ENCODE peak calls at places on chromosome 9, in seven cellular contexts. W, S, J, I, H, P and E are unnamed samples.

GRCh38 chr9:130938652-130939404 is at the start of gene FIBCD1:
- DNase-seq in W (no peak), S (no peak), J (no peak), I (no peak), H (peak; percentile 32), P (no peak), E (peak; percentile 71)

GRCh38 chr9:132008184-132008781 is 71.4 kb downstream of the MED27 start:
- DNase-seq in W (no peak), S (no peak), J (no peak), I (no peak), H (no peak), P (no peak), E (no peak)

GRCh38 chr9:94993141-94993820 is 266.8 kb downstream of the AOPEP start:
- DNase-seq in W (no peak), S (no peak), J (no peak), I (no peak), H (no peak), P (no peak), E (no peak)

GRCh38 chr9:135067091-135067710 is 20.3 kb upstream of the OLFM1 start:
- DNase-seq in W (no peak), S (no peak), J (no peak), I (peak; percentile 0), H (no peak), P (no peak), E (no peak)

GRCh38 chr9:27541740-27542139 is 12.1 kb upstream of the MOB3B start:
- DNase-seq in W (no peak), S (no peak), J (no peak), I (no peak), H (no peak), P (no peak), E (no peak)

GRCh38 chr9:132712753-132713152 is 42.5 kb downstream of the GTF3C4 start:
- DNase-seq in W (no peak), S (no peak), J (no peak), I (no peak), H (no peak), P (no peak), E (no peak)

GRCh38 chr9:90847971-90848370 is 46.4 kb downstream of the SYK start:
- DNase-seq in W (no peak), S (no peak), J (no peak), I (no peak), H (no peak), P (no peak), E (no peak)

GRCh38 chr9:137955224-137955570 is 77.6 kb downstream of the CACNA1B start:
- DNase-seq in W (no peak), S (no peak), J (no peak), I (no peak), H (no peak), P (no peak), E (no peak)

GRCh38 chr9:103089357-103089756 is 94.2 kb downstream of the CYLC2 start:
- DNase-seq in W (no peak), S (no peak), J (no peak), I (no peak), H (no peak), P (no peak), E (no peak)

GRCh38 chr9:95363051-95363841 is 45.7 kb upstream of the FANCC start:
- DNase-seq in W (no peak), S (peak; percentile 4), J (peak; percentile 30), I (no peak), H (no peak), P (no peak), E (no peak)

GRCh38 chr9:68802525-68803015 is 97.5 kb downstream of the PIP5K1B start:
- DNase-seq in W (no peak), S (no peak), J (no peak), I (no peak), H (no peak), P (no peak), E (no peak)

GRCh38 chr9:73050887-73051550 is 98.2 kb upstream of the ALDH1A1 start:
- DNase-seq in W (no peak), S (no peak), J (no peak), I (no peak), H (no peak), P (no peak), E (no peak)

GRCh38 chr9:74804018-74804385 is 83.7 kb downstream of the TRPM6 start:
- DNase-seq in W (no peak), S (no peak), J (no peak), I (no peak), H (no peak), P (no peak), E (no peak)

GRCh38 chr9:129164246-129164930 is 13.7 kb downstream of the IER5L start:
- DNase-seq in W (no peak), S (peak; percentile 71), J (no peak), I (no peak), H (no peak), P (peak; percentile 52), E (peak; percentile 69)

GRCh38 chr9:115200711-115201505 is 83.0 kb upstream of the TNC start:
- DNase-seq in W (no peak), S (no peak), J (no peak), I (no peak), H (no peak), P (no peak), E (no peak)

GRCh38 chr9:92492781-92493401 is 10.6 kb upstream of the ASPN start:
- DNase-seq in W (no peak), S (no peak), J (no peak), I (no peak), H (no peak), P (no peak), E (no peak)

GRCh38 chr9:124257070-124257864 is 482 bp upstream of the NEK6 start:
- DNase-seq in W (no peak), S (no peak), J (no peak), I (no peak), H (no peak), P (no peak), E (no peak)

GRCh38 chr9:97794666-97795065 is 58.4 kb upstream of the FOXE1 start:
- DNase-seq in W (no peak), S (no peak), J (no peak), I (no peak), H (no peak), P (no peak), E (no peak)
- TF ChIP-seq CTCF in W (no peak), S (no peak), J (no peak), I (no peak), H (no peak), P (no peak), E (no peak)

GRCh38 chr9:35075358-35075757 is 2.9 kb upstream of the VCP start:
- DNase-seq in W (no peak), S (no peak), J (no peak), I (no peak), H (no peak), P (no peak), E (no peak)

GRCh38 chr9:35078066-35078465 is 1.7 kb downstream of the FANCG start:
- DNase-seq in W (no peak), S (no peak), J (no peak), I (no peak), H (no peak), P (no peak), E (no peak)

GRCh38 chr9:35076848-35077247 is 2.9 kb downstream of the FANCG start:
- DNase-seq in W (no peak), S (no peak), J (no peak), I (no peak), H (no peak), P (no peak), E (no peak)

GRCh38 chr9:35079041-35079425 is 709 bp downstream of the FANCG start:
- DNase-seq in W (no peak), S (no peak), J (no peak), I (no peak), H (no peak), P (no peak), E (no peak)

GRCh38 chr9:35079426-35080341 is at the start of gene FANCG:
- DNase-seq in W (peak; percentile 60), S (peak; percentile 92), J (peak; percentile 69), I (peak; percentile 80), H (peak; percentile 71), P (peak; percentile 85), E (peak; percentile 95)
- TF ChIP-seq CTCF in W (no peak), S (no peak), J (no peak), I (no peak), H (no peak), P (no peak), E (no peak)

DNA sequence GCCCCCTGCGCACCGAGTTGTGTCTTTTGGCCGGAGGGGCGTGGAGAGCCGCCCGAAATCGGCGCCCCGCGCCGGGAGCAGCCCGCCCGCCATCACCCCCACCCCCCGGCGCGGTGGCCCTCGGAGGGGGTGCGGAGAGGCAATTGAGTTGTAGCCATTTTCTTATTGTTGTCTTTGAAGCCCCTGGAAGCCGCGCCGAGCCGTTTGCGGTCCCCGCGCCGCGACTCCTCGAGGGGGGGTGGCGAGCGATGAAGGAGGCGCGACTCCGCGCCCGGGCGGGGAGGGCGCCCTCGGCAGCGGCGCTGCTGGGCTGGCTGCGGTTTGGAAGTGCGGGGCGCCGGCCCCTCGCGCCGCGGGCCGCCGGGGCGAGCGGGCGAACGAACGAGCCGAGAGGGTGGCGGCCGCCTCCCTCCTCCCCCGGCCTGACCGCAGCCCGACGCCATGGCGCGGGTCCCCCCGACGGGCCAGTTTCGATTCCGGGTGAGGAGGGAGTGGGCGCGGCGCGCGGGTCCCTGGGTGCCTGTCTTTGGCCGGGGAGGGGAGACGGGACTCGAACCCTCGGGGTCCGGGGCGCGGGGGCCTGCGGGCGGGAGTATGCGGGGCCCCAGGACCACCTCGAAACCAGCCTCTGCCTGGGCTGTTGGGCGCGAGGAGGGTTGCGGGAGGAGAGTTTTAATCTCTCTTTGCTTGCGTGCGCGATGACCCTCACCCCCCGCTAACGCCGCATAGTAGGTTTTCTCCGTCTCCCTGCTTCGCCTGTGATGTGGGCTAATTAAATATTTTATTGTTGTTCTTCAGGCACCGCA is 1.3 kb downstream of the TLE4 start:
- DNase-seq in W (peak; percentile 24), S (no peak), J (no peak), I (peak; percentile 27), H (peak; percentile 26), P (peak; percentile 21), E (peak; percentile 50)
- TF ChIP-seq CTCF in W (no peak), S (no peak), J (no peak), I (no peak), H (no peak), P (no peak), E (no peak)

DNA sequence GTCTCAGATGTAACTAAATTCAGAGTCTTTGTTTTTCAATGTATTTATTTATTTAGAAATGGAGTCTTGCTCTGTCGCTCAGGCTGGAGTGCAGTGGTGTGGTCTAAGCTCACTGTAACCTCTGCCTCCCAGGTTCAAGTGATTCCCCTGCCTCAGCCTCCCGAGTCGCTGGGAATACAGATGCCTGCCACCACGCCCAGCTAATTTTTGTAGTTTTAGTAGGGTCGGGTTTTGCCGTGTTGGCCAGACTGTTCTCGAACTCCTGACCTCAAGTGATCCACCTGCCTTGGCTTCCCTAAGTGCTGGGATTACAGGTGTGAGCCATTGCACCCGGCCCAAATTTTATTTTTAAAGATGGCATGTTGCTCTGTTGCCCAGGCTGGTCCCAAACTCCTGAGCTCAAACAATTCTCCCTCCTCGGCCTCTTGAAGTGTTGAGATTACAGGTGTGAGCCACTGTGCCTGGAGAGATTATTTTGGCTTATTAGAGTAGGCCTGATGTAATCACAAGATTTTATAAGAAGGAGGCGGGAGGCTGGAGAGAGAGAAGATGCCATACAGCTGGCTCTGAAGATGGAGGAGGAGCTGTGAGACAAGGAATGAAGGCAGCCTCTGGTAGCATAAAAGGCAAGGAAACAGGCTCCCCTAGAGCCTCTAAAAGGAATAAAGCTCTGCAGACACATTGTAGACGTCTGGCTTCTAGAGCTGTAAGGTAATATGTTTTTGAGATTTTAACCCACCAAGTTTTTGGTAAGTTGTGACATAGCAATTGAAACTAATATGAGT is 12.9 kb upstream of the KLF9 start:
- DNase-seq in W (no peak), S (peak; percentile 63), J (no peak), I (no peak), H (no peak), P (no peak), E (no peak)
- TF ChIP-seq CTCF in W (no peak), S (peak; percentile 16), J (peak; percentile 34), I (no peak), H (no peak), P (no peak), E (no peak)